ENCODE peak calls at places on chromosomes 4 and X, in six cellular contexts. One of them, this sample, is unnamed.

GRCh38 chrX:114712466-114712865 is 128.6 kb downstream of the HTR2C start:
- DNase-seq in occipital lobe: no peak
- DNase-seq in activated T-helper 1 cell treated with Interleukin-2 at 50 U/mL for 16 hours: no peak
- DNase-seq in substantia nigra: no peak
- DNase-seq in activated T-cell treated with anti-CD3 and anti-CD28 coated beads, Interleukin-2, amount 50 U/mL, for 72 hours: no peak
- DNase-seq in stimulated activated CD4-positive, alpha-beta T cell treated with anti-CD3 and anti-CD28 coated beads, TNF-alpha, amount 100 ng/mL, for 1 hour: no peak
- DNase-seq in this sample: no peak

GRCh38 chr4:3483471-3483921 is 20.4 kb downstream of the DOK7 start:
- DNase-seq in activated T-helper 1 cell treated with Interleukin-2 at 50 U/mL for 16 hours: no peak
- DNase-seq in substantia nigra: no peak
- DNase-seq in activated T-cell treated with anti-CD3 and anti-CD28 coated beads, Interleukin-2, amount 50 U/mL, for 72 hours: no peak
- DNase-seq in stimulated activated CD4-positive, alpha-beta T cell treated with anti-CD3 and anti-CD28 coated beads, TNF-alpha, amount 100 ng/mL, for 1 hour: no peak
- DNase-seq in occipital lobe: no peak
- DNase-seq in this sample: no peak

GRCh38 chrX:154436597-154437397 is at the start of gene GDI1:
- DNase-seq in stimulated activated CD4-positive, alpha-beta T cell treated with anti-CD3 and anti-CD28 coated beads, TNF-alpha, amount 100 ng/mL, for 1 hour: peak; percentile 37
- DNase-seq in activated T-helper 1 cell treated with Interleukin-2 at 50 U/mL for 16 hours: peak; percentile 45
- DNase-seq in activated T-cell treated with anti-CD3 and anti-CD28 coated beads, Interleukin-2, amount 50 U/mL, for 72 hours: peak; percentile 75
- DNase-seq in substantia nigra: no peak
- DNase-seq in occipital lobe: no peak
- DNase-seq in this sample: peak; percentile 53

GRCh38 chr4:156976147-156976546 is 4.5 kb upstream of the PDGFC start:
- DNase-seq in activated T-cell treated with anti-CD3 and anti-CD28 coated beads, Interleukin-2, amount 50 U/mL, for 72 hours: no peak
- DNase-seq in occipital lobe: no peak
- DNase-seq in activated T-helper 1 cell treated with Interleukin-2 at 50 U/mL for 16 hours: no peak
- DNase-seq in stimulated activated CD4-positive, alpha-beta T cell treated with anti-CD3 and anti-CD28 coated beads, TNF-alpha, amount 100 ng/mL, for 1 hour: no peak
- DNase-seq in substantia nigra: no peak
- DNase-seq in this sample: no peak

GRCh38 chr4:128571747-128572146 is 237.8 kb upstream of the JADE1 start:
- DNase-seq in stimulated activated CD4-positive, alpha-beta T cell treated with anti-CD3 and anti-CD28 coated beads, TNF-alpha, amount 100 ng/mL, for 1 hour: no peak
- DNase-seq in activated T-helper 1 cell treated with Interleukin-2 at 50 U/mL for 16 hours: no peak
- DNase-seq in activated T-cell treated with anti-CD3 and anti-CD28 coated beads, Interleukin-2, amount 50 U/mL, for 72 hours: no peak
- DNase-seq in substantia nigra: no peak
- DNase-seq in occipital lobe: no peak
- DNase-seq in this sample: no peak

GRCh38 chr4:105145059-105145912 is 1.4 kb upstream of the TET2 start:
- DNase-seq in activated T-cell treated with anti-CD3 and anti-CD28 coated beads, Interleukin-2, amount 50 U/mL, for 72 hours: no peak
- DNase-seq in occipital lobe: no peak
- DNase-seq in activated T-helper 1 cell treated with Interleukin-2 at 50 U/mL for 16 hours: no peak
- DNase-seq in substantia nigra: no peak
- DNase-seq in stimulated activated CD4-positive, alpha-beta T cell treated with anti-CD3 and anti-CD28 coated beads, TNF-alpha, amount 100 ng/mL, for 1 hour: no peak
- DNase-seq in this sample: no peak

GRCh38 chr4:3107271-3108185 is 33.0 kb downstream of the HTT start:
- DNase-seq in occipital lobe: no peak
- DNase-seq in stimulated activated CD4-positive, alpha-beta T cell treated with anti-CD3 and anti-CD28 coated beads, TNF-alpha, amount 100 ng/mL, for 1 hour: no peak
- DNase-seq in activated T-cell treated with anti-CD3 and anti-CD28 coated beads, Interleukin-2, amount 50 U/mL, for 72 hours: no peak
- DNase-seq in substantia nigra: no peak
- DNase-seq in activated T-helper 1 cell treated with Interleukin-2 at 50 U/mL for 16 hours: no peak
- DNase-seq in this sample: no peak

GRCh38 chr4:37431417-37431743 is 186.8 kb downstream of the NWD2 start:
- DNase-seq in activated T-cell treated with anti-CD3 and anti-CD28 coated beads, Interleukin-2, amount 50 U/mL, for 72 hours: no peak
- DNase-seq in occipital lobe: no peak
- DNase-seq in stimulated activated CD4-positive, alpha-beta T cell treated with anti-CD3 and anti-CD28 coated beads, TNF-alpha, amount 100 ng/mL, for 1 hour: no peak
- DNase-seq in activated T-helper 1 cell treated with Interleukin-2 at 50 U/mL for 16 hours: no peak
- DNase-seq in substantia nigra: no peak
- DNase-seq in this sample: no peak

GRCh38 chr4:4317496-4318232 is 27.6 kb downstream of the ZBTB49 start:
- DNase-seq in activated T-helper 1 cell treated with Interleukin-2 at 50 U/mL for 16 hours: no peak
- DNase-seq in activated T-cell treated with anti-CD3 and anti-CD28 coated beads, Interleukin-2, amount 50 U/mL, for 72 hours: no peak
- DNase-seq in substantia nigra: no peak
- DNase-seq in occipital lobe: no peak
- DNase-seq in stimulated activated CD4-positive, alpha-beta T cell treated with anti-CD3 and anti-CD28 coated beads, TNF-alpha, amount 100 ng/mL, for 1 hour: no peak
- DNase-seq in this sample: no peak

GRCh38 chr4:29539226-29539625 is 1180.9 kb upstream of the PCDH7 start:
- DNase-seq in stimulated activated CD4-positive, alpha-beta T cell treated with anti-CD3 and anti-CD28 coated beads, TNF-alpha, amount 100 ng/mL, for 1 hour: no peak
- DNase-seq in activated T-cell treated with anti-CD3 and anti-CD28 coated beads, Interleukin-2, amount 50 U/mL, for 72 hours: no peak
- DNase-seq in occipital lobe: no peak
- DNase-seq in substantia nigra: no peak
- DNase-seq in activated T-helper 1 cell treated with Interleukin-2 at 50 U/mL for 16 hours: no peak
- DNase-seq in this sample: no peak

GRCh38 chr4:127868196-127868595 is 12.5 kb upstream of the PLK4 start:
- DNase-seq in stimulated activated CD4-positive, alpha-beta T cell treated with anti-CD3 and anti-CD28 coated beads, TNF-alpha, amount 100 ng/mL, for 1 hour: no peak
- DNase-seq in activated T-helper 1 cell treated with Interleukin-2 at 50 U/mL for 16 hours: no peak
- DNase-seq in occipital lobe: no peak
- DNase-seq in substantia nigra: no peak
- DNase-seq in activated T-cell treated with anti-CD3 and anti-CD28 coated beads, Interleukin-2, amount 50 U/mL, for 72 hours: no peak
- DNase-seq in this sample: no peak

GRCh38 chr4:110854021-110854678 is 231.3 kb upstream of the PITX2 start:
- DNase-seq in stimulated activated CD4-positive, alpha-beta T cell treated with anti-CD3 and anti-CD28 coated beads, TNF-alpha, amount 100 ng/mL, for 1 hour: no peak
- DNase-seq in activated T-helper 1 cell treated with Interleukin-2 at 50 U/mL for 16 hours: no peak
- DNase-seq in activated T-cell treated with anti-CD3 and anti-CD28 coated beads, Interleukin-2, amount 50 U/mL, for 72 hours: no peak
- DNase-seq in occipital lobe: no peak
- DNase-seq in substantia nigra: no peak
- DNase-seq in this sample: no peak

GRCh38 chrX:153857348-153857903 is 27.1 kb upstream of the PDZD4 start:
- DNase-seq in substantia nigra: no peak
- DNase-seq in occipital lobe: no peak
- DNase-seq in stimulated activated CD4-positive, alpha-beta T cell treated with anti-CD3 and anti-CD28 coated beads, TNF-alpha, amount 100 ng/mL, for 1 hour: no peak
- DNase-seq in activated T-cell treated with anti-CD3 and anti-CD28 coated beads, Interleukin-2, amount 50 U/mL, for 72 hours: no peak
- DNase-seq in activated T-helper 1 cell treated with Interleukin-2 at 50 U/mL for 16 hours: no peak
- DNase-seq in this sample: no peak

GRCh38 chr4:20618010-20618409 is 82.2 kb upstream of the PACRGL start:
- DNase-seq in activated T-helper 1 cell treated with Interleukin-2 at 50 U/mL for 16 hours: no peak
- DNase-seq in substantia nigra: no peak
- DNase-seq in stimulated activated CD4-positive, alpha-beta T cell treated with anti-CD3 and anti-CD28 coated beads, TNF-alpha, amount 100 ng/mL, for 1 hour: no peak
- DNase-seq in occipital lobe: no peak
- DNase-seq in activated T-cell treated with anti-CD3 and anti-CD28 coated beads, Interleukin-2, amount 50 U/mL, for 72 hours: no peak
- DNase-seq in this sample: no peak

GRCh38 chr4:148651991-148652390 is 209.8 kb upstream of the NR3C2 start:
- DNase-seq in stimulated activated CD4-positive, alpha-beta T cell treated with anti-CD3 and anti-CD28 coated beads, TNF-alpha, amount 100 ng/mL, for 1 hour: no peak
- DNase-seq in substantia nigra: no peak
- DNase-seq in occipital lobe: no peak
- DNase-seq in activated T-cell treated with anti-CD3 and anti-CD28 coated beads, Interleukin-2, amount 50 U/mL, for 72 hours: no peak
- DNase-seq in activated T-helper 1 cell treated with Interleukin-2 at 50 U/mL for 16 hours: no peak
- DNase-seq in this sample: peak; percentile 15

GRCh38 chr4:135192746-135193535 is 991.4 kb upstream of the PABPC4L start:
- DNase-seq in activated T-helper 1 cell treated with Interleukin-2 at 50 U/mL for 16 hours: no peak
- DNase-seq in occipital lobe: no peak
- DNase-seq in stimulated activated CD4-positive, alpha-beta T cell treated with anti-CD3 and anti-CD28 coated beads, TNF-alpha, amount 100 ng/mL, for 1 hour: no peak
- DNase-seq in substantia nigra: no peak
- DNase-seq in activated T-cell treated with anti-CD3 and anti-CD28 coated beads, Interleukin-2, amount 50 U/mL, for 72 hours: no peak
- DNase-seq in this sample: no peak

GRCh38 chrX:119757979-119758681 is at the start of gene SOWAHD:
- DNase-seq in activated T-helper 1 cell treated with Interleukin-2 at 50 U/mL for 16 hours: peak; percentile 9
- DNase-seq in activated T-cell treated with anti-CD3 and anti-CD28 coated beads, Interleukin-2, amount 50 U/mL, for 72 hours: peak; percentile 29
- DNase-seq in stimulated activated CD4-positive, alpha-beta T cell treated with anti-CD3 and anti-CD28 coated beads, TNF-alpha, amount 100 ng/mL, for 1 hour: no peak
- DNase-seq in substantia nigra: no peak
- DNase-seq in occipital lobe: no peak
- DNase-seq in this sample: peak; percentile 63

GRCh38 chrX:39519566-39520301 is 578.0 kb downstream of the BCOR start:
- DNase-seq in activated T-cell treated with anti-CD3 and anti-CD28 coated beads, Interleukin-2, amount 50 U/mL, for 72 hours: no peak
- DNase-seq in stimulated activated CD4-positive, alpha-beta T cell treated with anti-CD3 and anti-CD28 coated beads, TNF-alpha, amount 100 ng/mL, for 1 hour: no peak
- DNase-seq in substantia nigra: no peak
- DNase-seq in activated T-helper 1 cell treated with Interleukin-2 at 50 U/mL for 16 hours: no peak
- DNase-seq in occipital lobe: no peak
- DNase-seq in this sample: no peak